ENCODE peak calls at places on chromosomes 16 and 17, in nine cellular contexts. V, O, E, J, M, D, X, H and A are unnamed samples.

GRCh38 chr17:52648995-52649394 is 490.5 kb upstream of the CA10 start:
- DNase-seq in E (peak; percentile 97), O (no peak), V (no peak), X (no peak), H (no peak), J (no peak), D (no peak), M (no peak), A (no peak)

GRCh38 chr17:81538651-81539570 is 10.7 kb downstream of the FSCN2 start:
- DNase-seq in J (no peak), M (no peak), X (no peak), V (no peak), O (no peak), D (no peak), H (no peak), E (peak; percentile 67), A (no peak)

GRCh38 chr17:15657868-15658775 is 26.0 kb downstream of the TRIM16 start:
- DNase-seq in H (no peak), V (no peak), X (no peak), M (no peak), D (no peak), O (no peak), E (no peak), J (no peak), A (no peak)

GRCh38 chr17:82949984-82950383 is 110.2 kb upstream of the ZNF750 start:
- DNase-seq in X (no peak), M (no peak), E (no peak), O (no peak), D (no peak), J (no peak), H (no peak), V (no peak), A (no peak)

GRCh38 chr17:56699186-56699895 is 105.8 kb downstream of the NOG start:
- DNase-seq in X (peak; percentile 98), O (no peak), H (peak; percentile 99), D (peak; percentile 91), J (no peak), V (no peak), E (peak; percentile 21), M (no peak), A (peak; percentile 95)

GRCh38 chr17:71405101-71405500 is 715.7 kb upstream of the SOX9 start:
- DNase-seq in V (no peak), X (no peak), M (no peak), H (no peak), D (no peak), E (no peak), J (no peak), O (no peak), A (no peak)

GRCh38 chr16:47574091-47575054 is 113.2 kb downstream of the PHKB start:
- DNase-seq in H (peak; percentile 41), V (peak; percentile 27), X (no peak), J (no peak), M (no peak), D (peak; percentile 60), O (no peak), E (no peak), A (peak; percentile 35)

GRCh38 chr17:82065638-82066303 is at the start of gene DUS1L:
- DNase-seq in E (peak; percentile 84), X (no peak), D (no peak), O (no peak), M (peak; percentile 55), V (peak; percentile 67), J (peak; percentile 58), H (no peak), A (no peak)

GRCh38 chr16:50683689-50684374 is 2.7 kb upstream of the SNX20 start:
- DNase-seq in E (no peak), O (no peak), H (no peak), M (peak; percentile 45), X (no peak), D (no peak), V (peak; percentile 72), J (no peak), A (no peak)

GRCh38 chr17:77909816-77910215 is 48.7 kb upstream of the TNRC6C start:
- DNase-seq in J (no peak), D (no peak), X (no peak), O (no peak), V (no peak), H (no peak), M (no peak), E (no peak), A (no peak)

GRCh38 chr17:81456798-81457197 is 55.8 kb downstream of the ACTG1 start:
- DNase-seq in V (no peak), M (no peak), E (no peak), X (no peak), D (no peak), J (no peak), O (no peak), H (no peak), A (no peak)

GRCh38 chr17:80328620-80329380 is 68.1 kb downstream of the RNF213 start:
- DNase-seq in H (no peak), V (no peak), M (no peak), D (no peak), X (no peak), J (no peak), O (no peak), E (no peak), A (no peak)